ENCODE peak calls at places on chromosomes 11 and 22, in ten cellular contexts. Z is BJ; X is psoas muscle; Y is mesothelial cell of epicardium; Q is stimulated activated CD4-positive, alpha-beta T cell treated with anti-CD3 and anti-CD28 coated beads, Interleukin-1b, Interleukin-23, amount 100 ng/mL, for 24 hours; M is NCI-H146; I is stimulated activated CD8-positive, alpha-beta memory T cell treated with anti-CD3 and anti-CD28 coated beads, Interleukin-4, amount 100 ng/mL, for 24 hours; O is naive thymus-derived CD8-positive, alpha-beta T cell; P is iris pigment epithelial cell; L is AG08395. W is an unnamed sample.

GRCh38 chr11:25860677-25861445 is 471.1 kb upstream of the ANO3 start:
- DNase-seq in L (no peak), Z (no peak), I (no peak), Y (no peak), X (no peak), M (no peak), P (peak; percentile 34), Q (no peak), O (no peak), W (no peak)

GRCh38 chr22:29269731-29270474 is 1.8 kb downstream of the EWSR1 start:
- DNase-seq in X (no peak), Q (no peak), M (no peak), O (no peak), I (no peak), L (no peak), Y (no peak), P (peak; percentile 40), Z (no peak), W (no peak)

GRCh38 chr11:72724851-72725730 is 27.1 kb downstream of the ARAP1 start:
- DNase-seq in P (peak; percentile 78), L (peak; percentile 80), X (peak; percentile 79), Z (no peak), I (peak; percentile 59), M (peak; percentile 71), Y (peak; percentile 83), Q (peak; percentile 68), O (peak; percentile 91), W (peak; percentile 78)

GRCh38 chr11:57641011-57641410 is 8.7 kb downstream of the YPEL4 start:
- DNase-seq in Y (peak; percentile 45), Z (no peak), I (no peak), Q (no peak), X (no peak), O (no peak), L (peak; percentile 42), P (no peak), M (no peak), W (no peak)

GRCh38 chr22:23698094-23698493 is 7.3 kb downstream of the RGL4 start:
- DNase-seq in Q (no peak), X (no peak), L (no peak), O (no peak), P (no peak), Y (no peak), Z (no peak), M (no peak), I (no peak), W (no peak)

GRCh38 chr11:106581399-106581798 is 436.9 kb downstream of the GUCY1A2 start:
- DNase-seq in L (no peak), O (no peak), Z (no peak), P (no peak), I (no peak), X (no peak), M (no peak), Q (no peak), Y (no peak), W (no peak)

GRCh38 chr11:12502950-12503579 is 125.7 kb downstream of the PARVA start:
- DNase-seq in Q (no peak), Y (no peak), Z (no peak), P (peak; percentile 49), M (no peak), O (no peak), X (no peak), I (no peak), L (peak; percentile 26), W (no peak)

GRCh38 chr11:76131142-76131541 is 75.2 kb downstream of the WNT11 start:
- DNase-seq in X (no peak), I (no peak), O (no peak), M (no peak), L (no peak), Z (no peak), P (no peak), Y (no peak), Q (no peak), W (no peak)

GRCh38 chr22:42649261-42650056 is at the start of gene CYB5R3:
- DNase-seq in X (peak; percentile 93), L (peak; percentile 96), Y (peak; percentile 83), I (peak; percentile 71), Q (peak; percentile 69), Z (no peak), O (peak; percentile 83), M (peak; percentile 69), P (peak; percentile 83), W (peak; percentile 87)

GRCh38 chr11:16000065-16000464 is 356.3 kb downstream of the SOX6 start:
- DNase-seq in M (no peak), Q (no peak), X (no peak), Z (peak; percentile 38), L (peak; percentile 55), Y (no peak), O (no peak), I (no peak), P (peak; percentile 86), W (no peak)

GRCh38 chr22:18114495-18114894 is 3.9 kb downstream of the TUBA8 start:
- DNase-seq in X (no peak), L (no peak), M (no peak), Q (no peak), O (no peak), Y (no peak), I (no peak), Z (no peak), P (no peak), W (no peak)

GRCh38 chr11:46896719-46897406 is 21.5 kb downstream of the LRP4 start:
- DNase-seq in I (no peak), Z (no peak), Q (no peak), L (no peak), P (peak; percentile 55), M (peak; percentile 47), O (no peak), X (no peak), Y (no peak), W (no peak)

GRCh38 chr11:116853461-116854073 is 16.1 kb upstream of the APOA1 start:
- DNase-seq in I (peak; percentile 23), O (peak; percentile 79), M (no peak), P (peak; percentile 97), Y (no peak), Q (no peak), X (no peak), L (peak; percentile 91), Z (peak; percentile 87), W (no peak)

GRCh38 chr11:113162590-113162961 is 151.8 kb upstream of the TTC12 start:
- DNase-seq in I (no peak), Z (no peak), P (no peak), X (no peak), O (no peak), Q (no peak), Y (no peak), L (no peak), M (peak; percentile 91), W (no peak)

GRCh38 chr11:73306069-73306468 is 2.0 kb upstream of the ARHGEF17 start:
- DNase-seq in I (no peak), X (no peak), P (no peak), L (no peak), Y (no peak), Q (no peak), O (no peak), Z (no peak), M (no peak), W (no peak)

GRCh38 chr22:50165438-50166123 is 5.0 kb upstream of the PANX2 start:
- DNase-seq in Y (no peak), Q (no peak), O (peak; percentile 53), L (no peak), X (no peak), P (no peak), I (no peak), M (no peak), Z (no peak), W (no peak)

GRCh38 chr22:36220457-36220921 is 18.8 kb downstream of the APOL2 start:
- DNase-seq in L (peak; percentile 27), I (no peak), Y (no peak), O (no peak), Q (no peak), X (peak; percentile 64), Z (no peak), M (peak; percentile 84), P (peak; percentile 90), W (peak; percentile 21)

GRCh38 chr11:77067776-77068460 is 1.1 kb downstream of the CAPN5 start:
- DNase-seq in Q (no peak), L (no peak), X (peak; percentile 44), Z (no peak), I (no peak), P (no peak), Y (no peak), M (no peak), O (no peak), W (no peak)

GRCh38 chr22:47095395-47096122 is 333.1 kb downstream of the TBC1D22A start:
- DNase-seq in I (no peak), Z (no peak), X (no peak), Y (peak; percentile 22), O (no peak), M (no peak), L (no peak), P (peak; percentile 38), Q (no peak), W (no peak)

GRCh38 chr11:65571940-65572339 is 398 bp upstream of the FAM89B start:
- DNase-seq in Y (no peak), I (no peak), Z (no peak), P (peak; percentile 52), O (no peak), X (no peak), L (no peak), Q (no peak), M (peak; percentile 35), W (no peak)

GRCh38 chr11:125939081-125939521 is 6.7 kb upstream of the VSIG10L2 start:
- DNase-seq in I (no peak), Y (no peak), X (no peak), Z (no peak), P (no peak), M (no peak), O (no peak), Q (no peak), L (no peak), W (no peak)

GRCh38 chr11:360326-361280 is 8.7 kb upstream of the B4GALNT4 start:
- DNase-seq in P (no peak), Y (no peak), X (no peak), Z (no peak), M (no peak), I (no peak), L (no peak), O (no peak), Q (no peak), W (no peak)

GRCh38 chr11:12377824-12378593 is 638 bp downstream of the PARVA start:
- DNase-seq in Y (peak; percentile 69), Z (no peak), X (peak; percentile 76), O (no peak), I (no peak), P (peak; percentile 65), M (peak; percentile 71), Q (no peak), L (peak; percentile 79), W (peak; percentile 51)

GRCh38 chr11:14971865-14972580 is at the start of gene CALCA:
- DNase-seq in Z (no peak), Q (no peak), X (no peak), I (no peak), L (no peak), O (no peak), M (no peak), P (no peak), Y (no peak), W (no peak)

GRCh38 chr11:24239016-24239720 is 257.7 kb upstream of the LUZP2 start:
- DNase-seq in Q (no peak), Y (no peak), L (peak; percentile 77), X (no peak), Z (peak; percentile 41), P (peak; percentile 86), O (no peak), I (no peak), M (no peak), W (no peak)

GRCh38 chr11:128949791-128950454 is 7.3 kb upstream of the TP53AIP1 start:
- DNase-seq in Q (no peak), O (no peak), Z (no peak), X (no peak), P (peak; percentile 28), I (no peak), M (no peak), L (no peak), Y (no peak), W (no peak)

GRCh38 chr11:128226106-128226716 is 361.1 kb downstream of the ETS1 start:
- DNase-seq in P (no peak), O (no peak), I (no peak), M (no peak), L (no peak), X (no peak), Z (no peak), Q (no peak), Y (no peak), W (no peak)